ENCODE peak calls at places on chromosomes 16 and 17, in six cellular contexts. S is upper lobe of right lung; Z is effector memory CD4-positive, alpha-beta T cell; F is CD4-positive, CD25-positive, alpha-beta regulatory T cell; D is uterus; M is AG09309. T is an unnamed sample.

GRCh38 chr17:2564876-2565275 is 28.6 kb upstream of the PAFAH1B1 start:
- DNase-seq in S (peak), M (no peak), Z (no peak), D (no peak), F (no peak), T (no peak)

GRCh38 chr17:48835971-48836370 is 5.1 kb downstream of the CALCOCO2 start:
- DNase-seq in S (no peak), M (no peak), F (no peak), D (no peak), Z (no peak), T (peak)

GRCh38 chr17:76179496-76180467 is 38.7 kb upstream of the FOXJ1 start:
- DNase-seq in F (peak), Z (peak), S (no peak), D (no peak), M (no peak), T (peak)

GRCh38 chr17:9801505-9801904 is 10.1 kb upstream of the DHRS7C start:
- DNase-seq in F (no peak), Z (no peak), D (no peak), M (no peak), S (no peak), T (no peak)

GRCh38 chr17:78678220-78678554 is 101.0 kb upstream of the DNAH17 start:
- DNase-seq in D (no peak), Z (no peak), S (peak), F (no peak), M (no peak), T (no peak)

GRCh38 chr17:34389343-34389742 is 26.3 kb upstream of the CCL1 start:
- DNase-seq in F (no peak), Z (no peak), S (no peak), M (no peak), D (no peak), T (peak)

GRCh38 chr17:75933836-75934235 is 7.0 kb downstream of the FBF1 start:
- DNase-seq in D (no peak), M (no peak), S (no peak), Z (no peak), F (no peak), T (no peak)

GRCh38 chr17:82333279-82334171 is at the start of gene SECTM1:
- DNase-seq in D (peak), S (peak), M (no peak), F (no peak), Z (no peak), T (no peak)

GRCh38 chr17:49390548-49391324 is 23.9 kb downstream of the PHB1 start:
- DNase-seq in S (peak), D (no peak), M (no peak), Z (no peak), F (no peak), T (no peak)

GRCh38 chr16:72996291-72997062 is 51.5 kb downstream of the ZFHX3 start:
- DNase-seq in M (no peak), S (peak), F (no peak), D (no peak), Z (no peak), T (no peak)

GRCh38 chr17:7081341-7082062 is 1.5 kb upstream of the CLEC10A start:
- DNase-seq in M (no peak), S (no peak), D (no peak), F (peak), Z (no peak), T (peak)

GRCh38 chr17:49438439-49438861 is 23.8 kb upstream of the PHB1 start:
- DNase-seq in F (no peak), M (no peak), D (no peak), S (no peak), Z (no peak), T (no peak)

GRCh38 chr17:60604686-60605334 is 4.8 kb downstream of the PPM1D start:
- DNase-seq in S (no peak), F (no peak), M (peak), Z (no peak), D (no peak), T (no peak)

GRCh38 chr17:63249256-63250006 is 196.7 kb downstream of the CYB561 start:
- DNase-seq in F (no peak), S (no peak), D (no peak), Z (no peak), M (no peak), T (no peak)

GRCh38 chr17:8581002-8581658 is 49.4 kb downstream of the MYH10 start:
- DNase-seq in S (no peak), Z (no peak), F (no peak), D (no peak), M (no peak), T (no peak)

GRCh38 chr17:50205931-50206505 is 4.6 kb upstream of the COL1A1 start:
- DNase-seq in S (no peak), M (no peak), D (peak), F (no peak), Z (no peak), T (no peak)

GRCh38 chr17:9355841-9356240 is 219.8 kb downstream of the STX8 start:
- DNase-seq in Z (no peak), M (no peak), F (no peak), D (no peak), S (no peak), T (no peak)

GRCh38 chr16:68668266-68668665 is 23.2 kb downstream of the CDH3 start:
- DNase-seq in Z (no peak), M (peak), S (no peak), D (no peak), F (no peak), T (no peak)

GRCh38 chr17:57874434-57875108 is 24.7 kb upstream of the MRPS23 start:
- DNase-seq in M (peak), D (peak), F (no peak), S (no peak), Z (no peak), T (no peak)

GRCh38 chr16:3259097-3259496 is 2.7 kb upstream of the MEFV start:
- DNase-seq in S (no peak), M (peak), D (no peak), Z (no peak), F (no peak), T (no peak)

GRCh38 chr17:27310548-27311110 is 16.7 kb downstream of the WSB1 start:
- DNase-seq in F (no peak), Z (no peak), M (no peak), D (no peak), S (no peak), T (no peak)

GRCh38 chr16:70689035-70689969 is 3.4 kb upstream of the MTSS2 start:
- DNase-seq in S (peak), M (no peak), F (no peak), D (no peak), Z (no peak), T (no peak)

GRCh38 chr17:65027305-65027704 is 29.2 kb downstream of the GNA13 start:
- DNase-seq in D (no peak), Z (peak), M (no peak), S (no peak), F (peak), T (peak)

GRCh38 chr16:73768786-73769203 is 527.8 kb upstream of the PSMD7 start:
- DNase-seq in M (peak), Z (no peak), F (no peak), D (no peak), S (no peak), T (no peak)

GRCh38 chr16:66042341-66042740 is 324.1 kb upstream of the CDH5 start:
- DNase-seq in M (no peak), D (no peak), F (no peak), S (no peak), Z (no peak), T (no peak)

GRCh38 chr16:23987443-23987842 is 151.7 kb downstream of the PRKCB start:
- DNase-seq in S (no peak), M (no peak), D (no peak), Z (no peak), F (no peak), T (no peak)

GRCh38 chr17:2854662-2855061 is 58.4 kb downstream of the RAP1GAP2 start:
- DNase-seq in F (no peak), M (no peak), S (no peak), Z (no peak), D (no peak), T (no peak)

GRCh38 chr17:64291268-64291851 is 28.3 kb upstream of the TEX2 start:
- DNase-seq in D (no peak), S (no peak), M (no peak), F (no peak), Z (no peak), T (peak)

GRCh38 chr17:76262732-76263344 is 2.3 kb upstream of the UBALD2 start:
- DNase-seq in S (no peak), M (no peak), F (no peak), Z (no peak), D (no peak), T (no peak)

GRCh38 chr17:27481327-27481726 is 25.1 kb downstream of the KSR1 start:
- DNase-seq in D (no peak), Z (peak), F (peak), S (peak), M (no peak), T (peak)

GRCh38 chr17:79925242-79925957 is 86.2 kb upstream of the CBX4 start:
- DNase-seq in M (no peak), D (no peak), Z (no peak), S (peak), F (no peak), T (no peak)

GRCh38 chr16:68227183-68227793 is 8.6 kb downstream of the ESRP2 start:
- DNase-seq in S (no peak), M (no peak), D (no peak), F (no peak), Z (no peak), T (peak)

GRCh38 chr16:50546125-50546524 is 2.1 kb upstream of the NKD1 start:
- DNase-seq in Z (no peak), M (no peak), D (no peak), F (no peak), S (no peak), T (no peak)

GRCh38 chr17:3827124-3827773 is 18.8 kb downstream of the NCBP3 start:
- DNase-seq in F (peak), M (peak), S (no peak), D (peak), Z (peak), T (peak)

GRCh38 chr16:48409839-48410610 is 24.8 kb upstream of the SIAH1 start:
- DNase-seq in M (peak), D (no peak), Z (no peak), S (no peak), F (no peak), T (no peak)
- H3K4me3 ChIP-seq in M (no peak), D (no peak), Z (no peak), S (no peak), F (no peak), T (no peak)

GRCh38 chr17:46869296-46869695 is 17.9 kb downstream of the WNT9B start:
- DNase-seq in S (no peak), F (no peak), M (no peak), D (no peak), Z (no peak), T (no peak)

GRCh38 chr17:46865100-46865499 is 13.7 kb downstream of the WNT9B start:
- DNase-seq in S (no peak), D (no peak), F (no peak), M (no peak), Z (no peak), T (peak)

GRCh38 chr17:46868689-46869187 is 17.4 kb downstream of the WNT9B start:
- DNase-seq in S (no peak), D (no peak), F (no peak), M (no peak), Z (no peak), T (no peak)

GRCh38 chr17:46866325-46866724 is 14.9 kb downstream of the WNT9B start:
- DNase-seq in Z (no peak), S (no peak), M (no peak), D (no peak), F (no peak), T (peak)

DNA sequence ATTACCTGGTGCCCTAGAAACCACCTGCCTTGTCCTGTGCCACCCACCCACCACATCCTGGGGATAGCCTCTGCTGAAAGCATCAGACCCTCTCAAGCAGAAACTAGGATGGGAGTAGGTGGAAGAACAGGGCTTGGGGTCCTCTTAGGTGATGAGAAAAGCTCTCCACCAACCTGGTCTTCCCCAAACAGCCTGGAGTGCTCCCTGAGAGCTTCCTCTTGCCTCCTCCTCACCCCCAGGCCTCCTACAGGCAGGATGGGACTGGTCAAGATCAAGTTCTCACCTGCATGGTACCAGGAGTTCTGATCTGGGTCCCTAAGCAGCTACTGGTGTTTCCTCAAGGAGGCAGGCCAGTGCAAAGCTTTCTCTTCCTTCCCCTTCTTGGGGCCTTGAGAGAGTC is 15.4 kb downstream of the WNT9B start:
- DNase-seq in Z (no peak), S (no peak), F (no peak), D (no peak), M (no peak), T (no peak)
- H3K4me3 ChIP-seq in Z (no peak), S (no peak), F (no peak), D (no peak), M (no peak), T (no peak)

GRCh38 chr16:979859-980594 is 1.5 kb upstream of the SOX8 start:
- DNase-seq in F (no peak), D (no peak), M (no peak), Z (no peak), S (no peak), T (no peak)
- H3K4me3 ChIP-seq in F (no peak), D (peak), M (no peak), Z (peak), S (peak), T (no peak)

GRCh38 chr16:67161595-67162058 is 1.9 kb downstream of the FBXL8 start:
- DNase-seq in Z (no peak), M (no peak), S (no peak), D (no peak), F (no peak), T (no peak)
- H3K4me3 ChIP-seq in Z (no peak), M (peak), S (peak), D (no peak), F (no peak), T (no peak)

GRCh38 chr16:29662000-29662728 is 883 bp upstream of the SPN start:
- DNase-seq in D (no peak), F (no peak), S (no peak), M (no peak), Z (no peak), T (no peak)

GRCh38 chr16:29663829-29664132 is 734 bp downstream of the SPN start:
- DNase-seq in M (no peak), D (no peak), S (no peak), Z (no peak), F (peak), T (no peak)

GRCh38 chr16:29662729-29663019 is 373 bp upstream of the SPN start:
- DNase-seq in D (no peak), M (no peak), Z (peak), S (peak), F (no peak), T (peak)

GRCh38 chr16:29664133-29664912 is 1.3 kb downstream of the SPN start:
- DNase-seq in F (peak), Z (peak), S (peak), M (no peak), D (no peak), T (no peak)

DNA sequence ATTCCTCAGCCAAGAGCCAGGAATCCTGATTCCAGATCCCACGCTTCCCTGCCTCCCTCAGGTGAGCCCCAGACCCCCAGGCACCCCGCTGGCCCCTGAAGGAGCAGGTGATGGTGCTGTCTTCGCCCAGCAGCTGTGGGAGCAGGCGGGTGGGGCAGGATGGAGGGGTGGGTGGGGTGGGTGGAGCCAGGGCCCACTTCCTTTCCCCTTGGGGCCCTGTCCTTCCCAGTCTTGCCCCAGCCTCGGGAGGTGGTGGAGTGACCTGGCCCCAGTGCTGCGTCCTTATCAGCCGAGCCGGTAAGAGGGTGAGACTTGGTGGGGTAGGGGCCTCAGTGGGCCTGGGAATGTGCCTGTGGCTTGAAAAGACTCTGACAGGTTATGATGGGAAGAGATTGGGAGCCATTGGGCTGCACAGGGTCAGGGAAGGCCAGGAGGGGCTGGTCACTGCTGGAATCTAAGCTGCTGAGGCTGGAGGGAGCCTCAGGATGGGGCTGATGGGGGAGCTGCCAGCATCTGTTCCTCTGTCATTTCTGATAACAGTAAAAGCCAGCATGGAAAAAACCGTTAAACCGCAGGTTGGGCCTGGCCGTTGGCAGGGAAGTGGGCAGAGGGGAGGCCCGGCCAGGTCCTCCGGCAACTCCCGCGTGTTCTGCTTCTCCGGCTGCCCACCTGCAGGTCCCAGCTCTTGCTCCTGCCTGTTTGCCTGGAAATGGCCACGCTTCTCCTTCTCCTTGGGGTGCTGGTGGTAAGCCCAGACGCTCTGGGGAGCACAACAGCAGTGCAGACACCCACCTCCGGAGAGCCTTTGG is at the start of gene SPN:
- DNase-seq in D (no peak), S (peak), Z (peak), F (peak), M (no peak), T (peak)
- H3K4me3 ChIP-seq in D (no peak), S (peak), Z (peak), F (peak), M (no peak), T (peak)

DNA sequence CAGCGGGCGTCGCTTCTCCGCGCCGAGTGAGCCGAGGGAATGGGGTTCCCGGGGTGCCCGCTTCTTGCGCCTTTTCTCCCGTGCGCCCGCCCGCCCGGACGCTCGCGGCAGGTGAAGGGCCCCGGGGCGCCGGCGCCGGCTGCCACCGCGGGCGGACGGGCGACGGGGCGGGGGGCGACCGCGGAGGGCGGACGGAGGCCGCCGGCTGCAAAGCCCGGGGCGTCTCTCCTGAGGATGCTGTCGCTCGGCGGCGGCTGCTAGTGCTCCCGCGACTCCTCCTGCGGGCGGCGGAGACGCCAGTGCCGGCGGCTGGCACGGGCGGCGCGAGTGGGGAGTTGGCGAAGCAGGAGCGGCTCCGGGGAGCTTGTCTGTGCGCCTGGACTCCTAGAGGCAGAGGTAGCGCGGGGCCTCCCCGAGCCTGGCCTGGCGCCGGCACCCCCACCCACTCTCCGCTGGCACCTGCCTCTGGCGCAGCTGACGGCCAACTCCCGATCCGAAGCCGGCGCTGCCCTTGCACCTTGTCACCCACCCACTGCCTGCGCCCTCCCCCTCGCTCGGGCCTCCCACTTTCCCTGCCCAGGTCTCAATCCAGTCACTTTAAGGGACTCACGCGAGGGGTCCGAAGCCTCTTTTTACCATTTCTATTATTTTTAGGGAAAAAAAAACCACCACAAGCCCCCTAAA is at the start of gene FAM20A:
- DNase-seq in F (no peak), Z (no peak), M (no peak), D (peak), S (peak), T (no peak)
- H3K4me3 ChIP-seq in F (no peak), Z (peak), M (peak), D (peak), S (peak), T (no peak)